ENCODE peak calls at places on chromosomes 1 and 21, in seven cellular contexts. R is endothelial cell of umbilical vein, E is A549, C is H1, L is HCT116, I is SK-N-SH, D is HepG2. T is an unnamed sample. For H3K9me3, the result is how much of the 10 kb centered on the place peaks cover.

GRCh38 chr1:150931773-150932172 is 5.6 kb downstream of the SETDB1 start:
- DNase-seq in I (no peak), E (peak), L (no peak), C (no peak), R (peak), D (no peak), T (peak)

GRCh38 chr1:203273869-203274602 is 31.3 kb upstream of the BTG2 start:
- DNase-seq in L (no peak), C (no peak), I (no peak), R (no peak), D (no peak), E (no peak), T (no peak)

GRCh38 chr1:78003882-78004718 is 639 bp upstream of the DNAJB4 start:
- DNase-seq in L (peak), C (no peak), R (peak), E (peak), D (peak), I (peak), T (peak)

GRCh38 chr1:201530741-201531521 is 8.0 kb upstream of the NAV1 start:
- DNase-seq in D (peak), C (peak), R (peak), E (peak), L (peak), I (peak), T (peak)

GRCh38 chr1:111140680-111140967 is 601 bp downstream of the CEPT1 start:
- DNase-seq in L (no peak), R (peak), D (peak), E (peak), I (no peak), C (no peak), T (no peak)

GRCh38 chr1:9315411-9316079 is 22.9 kb downstream of the SPSB1 start:
- DNase-seq in D (no peak), I (no peak), L (no peak), C (no peak), R (peak), E (peak), T (no peak)

GRCh38 chr1:29390491-29391361 is 154.4 kb downstream of the PTPRU start:
- DNase-seq in D (no peak), I (no peak), L (no peak), C (peak), E (no peak), R (no peak), T (no peak)

GRCh38 chr1:115454835-115455511 is 116.9 kb upstream of the NGF start:
- DNase-seq in C (no peak), L (no peak), D (no peak), R (no peak), I (no peak), E (no peak), T (no peak)

GRCh38 chr1:182556279-182556678 is 32.8 kb downstream of the RNASEL start:
- DNase-seq in D (no peak), L (no peak), I (no peak), R (no peak), C (no peak), E (no peak), T (no peak)

GRCh38 chr1:6178751-6179563 is 1.2 kb downstream of the CHD5 start:
- DNase-seq in C (peak), I (peak), E (no peak), L (no peak), R (no peak), D (no peak), T (no peak)

GRCh38 chr21:33478858-33479678 is 706 bp downstream of the TMEM50B start:
- DNase-seq in D (peak), E (peak), L (no peak), C (peak), R (peak), I (peak), T (peak)

GRCh38 chr1:149903836-149904491 is 4.6 kb downstream of the BOLA1 start:
- DNase-seq in C (no peak), R (no peak), I (no peak), L (no peak), D (no peak), E (no peak), T (no peak)

GRCh38 chr1:9270290-9270900 is 22.3 kb upstream of the SPSB1 start:
- DNase-seq in E (no peak), C (peak), R (no peak), D (no peak), L (no peak), I (no peak), T (no peak)

GRCh38 chr1:21115098-21115760 is 61.5 kb downstream of the EIF4G3 start:
- DNase-seq in L (no peak), R (peak), E (peak), C (no peak), D (peak), I (no peak), T (no peak)

GRCh38 chr1:234608026-234608719 is 1.8 kb downstream of the IRF2BP2 start:
- DNase-seq in I (peak), R (peak), E (peak), C (peak), D (peak), L (no peak), T (peak)

GRCh38 chr1:197614916-197615692 is 160.2 kb downstream of the DENND1B start:
- DNase-seq in C (peak), I (no peak), E (peak), D (peak), L (peak), R (peak), T (peak)

GRCh38 chr1:155105604-155106011 is 22.1 kb upstream of the EFNA1 start:
- DNase-seq in D (no peak), R (peak), I (no peak), E (no peak), C (no peak), L (no peak), T (peak)

GRCh38 chr1:9825101-9826074 is 1.6 kb upstream of the CLSTN1 start:
- DNase-seq in L (peak), I (no peak), E (peak), C (peak), R (peak), D (peak), T (peak)

GRCh38 chr1:93629101-93630059 is 52.3 kb downstream of the BCAR3 start:
- DNase-seq in L (peak), D (peak), C (no peak), I (peak), R (peak), E (peak), T (peak)

GRCh38 chr1:202664083-202664482 is 46.2 kb downstream of the SYT2 start:
- DNase-seq in I (no peak), C (no peak), L (no peak), R (peak), E (no peak), D (no peak), T (no peak)

GRCh38 chr1:34870395-34870794 is 10.8 kb upstream of the SMIM12 start:
- DNase-seq in C (no peak), R (no peak), D (no peak), E (no peak), L (no peak), I (peak), T (no peak)

GRCh38 chr1:32336963-32337675 is 1.1 kb upstream of the MARCKSL1 start:
- DNase-seq in E (no peak), C (no peak), D (no peak), L (no peak), I (no peak), R (no peak), T (peak)

GRCh38 chr1:207825719-207826556 is 74.1 kb downstream of the CD46 start:
- DNase-seq in E (peak), C (no peak), R (peak), I (no peak), D (peak), L (no peak), T (peak)

GRCh38 chr1:16009030-16009460 is 5.0 kb downstream of the SRARP start:
- DNase-seq in E (peak), L (peak), C (peak), R (peak), D (peak), I (peak), T (peak)

GRCh38 chr1:199759268-199759724 is 268.2 kb upstream of the NR5A2 start:
- DNase-seq in C (no peak), L (peak), I (no peak), D (no peak), R (peak), E (peak), T (no peak)

GRCh38 chr1:6287431-6287886 is 26.6 kb upstream of the GPR153 start:
- DNase-seq in L (no peak), I (no peak), D (no peak), R (no peak), C (no peak), E (no peak), T (no peak)

GRCh38 chr1:196148367-196148970 is 459.8 kb downstream of the KCNT2 start:
- DNase-seq in D (peak), E (peak), L (peak), I (peak), C (no peak), R (peak), T (peak)

GRCh38 chr1:156676820-156677615 is at the start of gene NES:
- DNase-seq in C (peak), D (peak), E (peak), I (peak), R (peak), L (no peak), T (peak)

GRCh38 chr1:116755681-116756080 is 1.5 kb downstream of the CD2 start:
- DNase-seq in E (no peak), I (no peak), R (no peak), L (no peak), C (no peak), D (no peak), T (no peak)

GRCh38 chr21:16870116-16870515 is 642.7 kb upstream of the CXADR start:
- DNase-seq in C (no peak), R (no peak), L (no peak), E (no peak), D (no peak), I (no peak), T (no peak)

GRCh38 chr1:114345930-114346479 is 165.0 kb downstream of the TRIM33 start:
- DNase-seq in D (no peak), L (no peak), R (peak), C (peak), I (peak), E (no peak), T (peak)

DNA sequence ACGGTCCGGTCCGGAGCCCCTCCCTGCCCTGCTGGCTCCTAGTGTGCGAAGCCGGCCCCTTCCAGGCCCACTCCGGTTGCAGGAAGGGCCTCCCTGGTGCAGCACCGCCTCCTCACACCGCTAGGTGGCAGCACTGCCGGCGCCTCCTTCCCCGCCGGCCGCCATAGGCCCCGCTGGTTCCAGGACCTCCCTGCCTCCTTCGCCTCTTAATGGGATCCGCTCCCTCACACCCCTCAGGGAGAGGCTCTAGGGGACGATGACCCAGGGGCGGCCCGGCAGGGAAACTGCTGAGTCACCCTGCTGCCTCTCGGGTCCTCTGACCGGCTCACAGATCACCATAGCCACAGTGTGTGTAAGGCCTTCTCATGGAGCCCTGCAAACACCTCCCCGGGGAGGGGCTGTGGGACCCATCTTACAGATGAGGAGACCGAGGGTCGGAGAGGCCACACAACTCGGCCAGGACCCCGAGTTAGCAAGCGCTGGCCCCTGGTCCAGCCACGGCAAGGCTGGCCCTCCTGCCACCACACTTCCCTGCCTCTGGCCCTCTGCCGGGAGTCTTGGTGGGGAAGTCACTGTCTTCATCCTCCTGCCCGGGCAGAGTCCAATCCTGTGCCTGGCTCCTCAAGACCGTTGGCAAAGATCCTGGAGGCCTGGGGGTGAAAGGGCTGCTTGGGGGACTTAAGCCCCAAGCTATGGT is 1.6 kb upstream of the AJAP1 start:
- DNase-seq in D (peak), L (peak), C (peak), R (peak), E (peak), I (peak), T (peak)
- H3K9me3 ChIP-seq in D (under half), L (under half), C (under half), R (under half), E (under half), I (under half), T (under half)

GRCh38 chr1:26252718-26253117 is 18.7 kb downstream of the CEP85 start:
- DNase-seq in D (no peak), E (no peak), C (no peak), L (no peak), I (no peak), R (no peak), T (no peak)
- TF ChIP-seq MAX in D (no peak), E (no peak), C (no peak), L (no peak), I (no peak), R (no peak), T (no peak)

GRCh38 chr21:45938453-45938755 is 43.2 kb upstream of the COL6A1 start:
- DNase-seq in E (no peak), C (no peak), L (no peak), D (no peak), I (peak), R (no peak), T (no peak)
- H3K9me3 ChIP-seq in E (under half), C (half or more), L (under half), D (under half), I (under half), R (under half), T (under half)

DNA sequence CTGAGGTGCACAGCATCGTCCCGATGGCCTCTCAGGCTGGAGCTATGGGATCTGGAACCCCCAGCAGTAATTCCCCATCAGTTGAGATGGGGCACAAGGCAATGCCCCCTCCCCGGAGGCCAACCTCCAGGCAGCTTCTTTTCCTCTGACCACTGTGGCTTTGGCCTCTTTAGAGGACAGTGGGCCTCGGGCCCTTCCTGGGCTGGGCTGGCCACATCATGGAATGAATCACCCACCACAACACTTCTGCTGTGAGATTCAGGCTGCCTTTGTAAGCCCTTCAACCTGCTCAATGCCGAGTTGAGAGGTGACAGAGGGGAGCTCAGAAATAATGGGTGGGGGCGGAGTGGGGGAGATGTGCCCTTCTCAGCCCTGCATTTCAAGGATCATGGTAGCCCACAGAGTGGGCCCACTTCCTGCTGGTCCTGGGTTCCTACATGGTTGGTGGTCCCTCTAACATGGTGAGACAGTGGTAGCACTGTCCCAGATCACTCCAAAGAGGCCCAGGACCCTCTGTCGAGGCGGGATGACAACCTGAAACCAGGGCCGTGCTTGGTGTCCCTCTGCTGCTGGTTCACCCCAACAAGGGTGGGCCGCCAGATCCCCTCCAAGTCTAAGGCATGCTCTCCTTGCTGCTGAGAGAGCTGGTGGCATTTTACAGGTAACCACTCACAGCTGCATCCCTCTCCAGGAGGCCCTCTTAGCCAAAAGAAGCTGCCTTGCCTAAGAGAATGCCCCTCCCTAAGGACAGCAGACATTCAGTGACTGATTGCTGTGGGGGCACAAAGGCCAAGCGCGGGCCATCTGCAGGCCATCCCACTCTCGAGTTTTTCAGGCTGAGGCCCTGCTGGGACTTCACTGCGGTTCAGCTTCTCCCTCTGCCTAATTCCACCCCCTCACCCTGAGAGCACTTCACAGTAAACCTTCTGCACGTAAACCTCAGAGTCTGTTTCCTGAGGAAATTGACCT is 29.7 kb upstream of the EVA1B start:
- DNase-seq in R (peak), I (no peak), L (no peak), E (no peak), D (no peak), C (no peak), T (no peak)
- TF ChIP-seq MAX in R (no peak), I (peak), L (no peak), E (no peak), D (no peak), C (no peak), T (no peak)

DNA sequence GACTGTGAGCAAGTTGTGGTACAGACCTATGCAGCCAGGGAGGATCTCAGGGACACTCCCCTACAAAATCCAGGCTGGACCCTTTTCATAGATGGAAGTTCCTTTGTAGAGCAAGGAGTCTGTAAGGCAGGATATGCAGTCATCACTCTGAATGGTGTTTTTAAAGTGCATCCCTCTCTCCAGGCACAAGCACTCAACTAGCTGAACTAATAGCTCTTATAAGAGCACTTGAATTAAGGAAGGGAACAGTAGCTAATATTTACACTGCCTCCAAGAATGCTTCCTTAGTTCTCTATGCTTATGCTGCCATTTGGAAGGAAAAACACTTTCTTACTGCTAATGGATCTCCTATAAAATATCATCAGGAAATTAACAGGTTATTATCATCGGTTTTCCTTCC is 27.0 kb upstream of the SMYD3 start:
- DNase-seq in E (no peak), D (no peak), L (no peak), C (no peak), R (no peak), I (no peak), T (no peak)
- H3K9me3 ChIP-seq in E (under half), D (under half), L (under half), C (under half), R (under half), I (under half), T (under half)

GRCh38 chr21:32135401-32136363 is 143.2 kb downstream of the MIS18A start:
- DNase-seq in R (no peak), L (no peak), E (no peak), C (peak), D (no peak), I (peak), T (no peak)
- TF ChIP-seq MAX in R (no peak), L (no peak), E (no peak), C (no peak), D (no peak), I (no peak), T (no peak)

GRCh38 chr1:248361111-248361715 is at the start of gene OR2T4:
- DNase-seq in L (no peak), C (no peak), I (no peak), E (no peak), R (no peak), D (no peak), T (no peak)
- H3K9me3 ChIP-seq in L (under half), C (half or more), I (under half), E (under half), R (under half), D (under half), T (under half)

GRCh38 chr1:189323090-189323489 is 1154.6 kb downstream of the BRINP3 start:
- DNase-seq in E (no peak), L (no peak), D (no peak), R (peak), C (no peak), I (no peak), T (no peak)
- TF ChIP-seq MAX in E (no peak), L (no peak), D (no peak), R (no peak), C (no peak), I (no peak), T (no peak)

T was measured in K562.